ENCODE peak calls at places on chromosomes 4 and X, in ten cellular contexts. One of them, this sample, is unnamed.
A peak's percentile ranks its signal among the peaks of the same experiment; 100 is the strongest.

GRCh38 chrX:17484592-17484991 is 109.6 kb downstream of the NHS start:
- DNase-seq in PC-3: no peak
- DNase-seq in HL-60: no peak
- DNase-seq in Caco-2: no peak
- DNase-seq in CD4-positive, CD25-positive, alpha-beta regulatory T cell: no peak
- DNase-seq in adipocyte: no peak
- DNase-seq in astrocyte: no peak
- DNase-seq in suprapubic skin: no peak
- DNase-seq in AG04450: no peak
- DNase-seq in upper lobe of right lung: no peak
- DNase-seq in this sample: no peak

GRCh38 chr4:2666722-2667247 is 89.4 kb downstream of the TNIP2 start:
- DNase-seq in PC-3: no peak
- DNase-seq in HL-60: no peak
- DNase-seq in Caco-2: no peak
- DNase-seq in CD4-positive, CD25-positive, alpha-beta regulatory T cell: peak; percentile 12
- DNase-seq in adipocyte: no peak
- DNase-seq in astrocyte: no peak
- DNase-seq in suprapubic skin: no peak
- DNase-seq in AG04450: no peak
- DNase-seq in upper lobe of right lung: no peak
- DNase-seq in this sample: no peak

GRCh38 chr4:102826105-102826889 is 1.1 kb downstream of the UBE2D3 start:
- DNase-seq in PC-3: no peak
- DNase-seq in HL-60: no peak
- DNase-seq in Caco-2: no peak
- DNase-seq in CD4-positive, CD25-positive, alpha-beta regulatory T cell: no peak
- DNase-seq in adipocyte: no peak
- DNase-seq in astrocyte: no peak
- DNase-seq in suprapubic skin: peak; percentile 80
- DNase-seq in AG04450: no peak
- DNase-seq in upper lobe of right lung: no peak
- DNase-seq in this sample: no peak

GRCh38 chr4:3287271-3287971 is 5.4 kb upstream of the RGS12 start:
- DNase-seq in PC-3: no peak
- DNase-seq in HL-60: no peak
- DNase-seq in Caco-2: no peak
- DNase-seq in CD4-positive, CD25-positive, alpha-beta regulatory T cell: no peak
- DNase-seq in adipocyte: no peak
- DNase-seq in astrocyte: no peak
- DNase-seq in suprapubic skin: peak; percentile 62
- DNase-seq in AG04450: no peak
- DNase-seq in upper lobe of right lung: no peak
- DNase-seq in this sample: no peak

GRCh38 chr4:48436318-48436717 is 46.8 kb upstream of the SLC10A4 start:
- DNase-seq in PC-3: peak; percentile 14
- DNase-seq in HL-60: no peak
- DNase-seq in Caco-2: no peak
- DNase-seq in CD4-positive, CD25-positive, alpha-beta regulatory T cell: no peak
- DNase-seq in adipocyte: no peak
- DNase-seq in astrocyte: no peak
- DNase-seq in suprapubic skin: no peak
- DNase-seq in AG04450: no peak
- DNase-seq in upper lobe of right lung: no peak
- DNase-seq in this sample: no peak

GRCh38 chr4:14880805-14881204 is 121.5 kb upstream of the CPEB2 start:
- DNase-seq in PC-3: no peak
- DNase-seq in HL-60: no peak
- DNase-seq in Caco-2: no peak
- DNase-seq in CD4-positive, CD25-positive, alpha-beta regulatory T cell: no peak
- DNase-seq in adipocyte: no peak
- DNase-seq in astrocyte: no peak
- DNase-seq in suprapubic skin: no peak
- DNase-seq in AG04450: no peak
- DNase-seq in upper lobe of right lung: no peak
- DNase-seq in this sample: no peak

GRCh38 chr4:119729815-119730643 is 101.4 kb upstream of the PDE5A start:
- DNase-seq in PC-3: peak; percentile 94
- DNase-seq in HL-60: no peak
- DNase-seq in Caco-2: peak; percentile 41
- DNase-seq in CD4-positive, CD25-positive, alpha-beta regulatory T cell: no peak
- DNase-seq in adipocyte: peak; percentile 83
- DNase-seq in astrocyte: peak; percentile 97
- DNase-seq in suprapubic skin: no peak
- DNase-seq in AG04450: peak; percentile 84
- DNase-seq in upper lobe of right lung: no peak
- DNase-seq in this sample: peak; percentile 28

GRCh38 chr4:38488891-38489861 is 174.8 kb upstream of the KLF3 start:
- DNase-seq in PC-3: no peak
- DNase-seq in HL-60: no peak
- DNase-seq in Caco-2: no peak
- DNase-seq in CD4-positive, CD25-positive, alpha-beta regulatory T cell: no peak
- DNase-seq in adipocyte: peak; percentile 31
- DNase-seq in astrocyte: no peak
- DNase-seq in suprapubic skin: no peak
- DNase-seq in AG04450: no peak
- DNase-seq in upper lobe of right lung: no peak
- DNase-seq in this sample: no peak

GRCh38 chr4:10655968-10656367 is 28.6 kb downstream of the CLNK start:
- DNase-seq in PC-3: peak; percentile 71
- DNase-seq in HL-60: no peak
- DNase-seq in Caco-2: no peak
- DNase-seq in CD4-positive, CD25-positive, alpha-beta regulatory T cell: peak; percentile 50
- DNase-seq in adipocyte: peak; percentile 63
- DNase-seq in astrocyte: peak; percentile 75
- DNase-seq in suprapubic skin: no peak
- DNase-seq in AG04450: peak; percentile 29
- DNase-seq in upper lobe of right lung: no peak
- DNase-seq in this sample: no peak

GRCh38 chrX:102599950-102600579 is 750 bp downstream of the ARMCX5 start:
- DNase-seq in PC-3: peak; percentile 19
- DNase-seq in HL-60: no peak
- DNase-seq in Caco-2: peak; percentile 1
- DNase-seq in CD4-positive, CD25-positive, alpha-beta regulatory T cell: no peak
- DNase-seq in adipocyte: peak; percentile 34
- DNase-seq in astrocyte: peak; percentile 20
- DNase-seq in suprapubic skin: no peak
- DNase-seq in AG04450: no peak
- DNase-seq in upper lobe of right lung: no peak
- DNase-seq in this sample: peak; percentile 42

GRCh38 chrX:155694649-155695048 is 81.9 kb upstream of the TMLHE start:
- DNase-seq in PC-3: no peak
- DNase-seq in HL-60: no peak
- DNase-seq in Caco-2: no peak
- DNase-seq in CD4-positive, CD25-positive, alpha-beta regulatory T cell: no peak
- DNase-seq in adipocyte: no peak
- DNase-seq in astrocyte: no peak
- DNase-seq in suprapubic skin: no peak
- DNase-seq in AG04450: no peak
- DNase-seq in upper lobe of right lung: no peak
- DNase-seq in this sample: no peak

GRCh38 chrX:70301716-70302115 is 11.8 kb downstream of the KIF4A start:
- DNase-seq in PC-3: no peak
- DNase-seq in HL-60: no peak
- DNase-seq in Caco-2: no peak
- DNase-seq in CD4-positive, CD25-positive, alpha-beta regulatory T cell: no peak
- DNase-seq in adipocyte: no peak
- DNase-seq in astrocyte: peak; percentile 49
- DNase-seq in suprapubic skin: no peak
- DNase-seq in AG04450: no peak
- DNase-seq in upper lobe of right lung: no peak
- DNase-seq in this sample: no peak

GRCh38 chrX:43846558-43846957 is 35.7 kb downstream of the MAOB start:
- DNase-seq in PC-3: no peak
- DNase-seq in HL-60: no peak
- DNase-seq in Caco-2: no peak
- DNase-seq in CD4-positive, CD25-positive, alpha-beta regulatory T cell: no peak
- DNase-seq in adipocyte: no peak
- DNase-seq in astrocyte: no peak
- DNase-seq in suprapubic skin: no peak
- DNase-seq in AG04450: no peak
- DNase-seq in upper lobe of right lung: no peak
- DNase-seq in this sample: no peak

GRCh38 chr4:92299152-92299551 is 4.6 kb upstream of the GRID2 start:
- DNase-seq in PC-3: peak; percentile 27
- DNase-seq in HL-60: no peak
- DNase-seq in Caco-2: no peak
- DNase-seq in CD4-positive, CD25-positive, alpha-beta regulatory T cell: no peak
- DNase-seq in adipocyte: peak; percentile 59
- DNase-seq in astrocyte: no peak
- DNase-seq in suprapubic skin: no peak
- DNase-seq in AG04450: no peak
- DNase-seq in upper lobe of right lung: no peak
- DNase-seq in this sample: peak; percentile 11

GRCh38 chrX:94435799-94436198 is 761.8 kb downstream of the FAM133A start:
- DNase-seq in PC-3: peak; percentile 45
- DNase-seq in HL-60: no peak
- DNase-seq in Caco-2: no peak
- DNase-seq in CD4-positive, CD25-positive, alpha-beta regulatory T cell: no peak
- DNase-seq in adipocyte: no peak
- DNase-seq in astrocyte: no peak
- DNase-seq in suprapubic skin: no peak
- DNase-seq in AG04450: no peak
- DNase-seq in upper lobe of right lung: no peak
- DNase-seq in this sample: no peak

GRCh38 chrX:94424456-94424855 is 750.5 kb downstream of the FAM133A start:
- DNase-seq in PC-3: no peak
- DNase-seq in HL-60: no peak
- DNase-seq in Caco-2: no peak
- DNase-seq in CD4-positive, CD25-positive, alpha-beta regulatory T cell: no peak
- DNase-seq in adipocyte: no peak
- DNase-seq in astrocyte: no peak
- DNase-seq in suprapubic skin: no peak
- DNase-seq in AG04450: no peak
- DNase-seq in upper lobe of right lung: no peak
- DNase-seq in this sample: no peak

DNA sequence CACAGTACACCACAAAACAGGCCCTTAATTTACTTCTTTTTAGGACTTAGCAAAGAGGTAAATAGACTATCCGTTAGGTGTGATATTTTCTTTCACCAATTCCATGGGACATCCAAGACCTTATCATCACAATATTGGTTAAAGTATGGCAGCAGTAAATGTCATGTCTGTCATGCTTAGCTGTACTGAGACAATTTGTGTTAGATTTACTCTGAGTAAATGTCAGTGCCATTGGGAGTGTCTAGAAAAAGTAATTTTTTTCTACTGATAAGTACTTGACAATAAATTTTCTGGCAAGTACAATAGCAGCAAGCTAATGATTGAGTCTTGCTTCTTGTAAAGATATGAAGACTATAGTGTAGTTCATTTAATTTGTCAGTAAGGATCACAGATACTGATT is 756.1 kb downstream of the FAM133A start:
- DNase-seq in PC-3: no peak
- DNase-seq in HL-60: no peak
- DNase-seq in Caco-2: no peak
- DNase-seq in CD4-positive, CD25-positive, alpha-beta regulatory T cell: no peak
- DNase-seq in adipocyte: no peak
- DNase-seq in astrocyte: no peak
- DNase-seq in suprapubic skin: no peak
- DNase-seq in AG04450: no peak
- DNase-seq in upper lobe of right lung: no peak
- DNase-seq in this sample: no peak
- H3K27me3 ChIP-seq in PC-3: no peaks in the 10 kb centered on the region
- H3K27me3 ChIP-seq in HL-60: no peaks in the 10 kb centered on the region
- H3K27me3 ChIP-seq in Caco-2: no peaks in the 10 kb centered on the region
- H3K27me3 ChIP-seq in CD4-positive, CD25-positive, alpha-beta regulatory T cell: no peaks in the 10 kb centered on the region
- H3K27me3 ChIP-seq in adipocyte: peaks cover 4% of the 10 kb centered on the region
- H3K27me3 ChIP-seq in astrocyte: no peaks in the 10 kb centered on the region
- H3K27me3 ChIP-seq in suprapubic skin: no peaks in the 10 kb centered on the region
- H3K27me3 ChIP-seq in AG04450: no peaks in the 10 kb centered on the region
- H3K27me3 ChIP-seq in upper lobe of right lung: no peaks in the 10 kb centered on the region
- H3K27me3 ChIP-seq in this sample: no peaks in the 10 kb centered on the region

GRCh38 chr4:25031077-25031606 is 396 bp upstream of the LGI2 start:
- DNase-seq in PC-3: no peak
- DNase-seq in HL-60: no peak
- DNase-seq in Caco-2: peak; percentile 14
- DNase-seq in CD4-positive, CD25-positive, alpha-beta regulatory T cell: no peak
- DNase-seq in adipocyte: peak; percentile 21
- DNase-seq in astrocyte: peak; percentile 26
- DNase-seq in suprapubic skin: no peak
- DNase-seq in AG04450: no peak
- DNase-seq in upper lobe of right lung: no peak
- DNase-seq in this sample: peak; percentile 75

GRCh38 chr4:25030283-25031076 is at the start of gene LGI2:
- DNase-seq in PC-3: peak; percentile 6
- DNase-seq in HL-60: no peak
- DNase-seq in Caco-2: peak; percentile 46
- DNase-seq in CD4-positive, CD25-positive, alpha-beta regulatory T cell: no peak
- DNase-seq in adipocyte: peak; percentile 45
- DNase-seq in astrocyte: peak; percentile 12
- DNase-seq in suprapubic skin: no peak
- DNase-seq in AG04450: no peak
- DNase-seq in upper lobe of right lung: peak; percentile 70
- DNase-seq in this sample: peak; percentile 63

GRCh38 chr4:25032126-25032525 is 1.4 kb upstream of the LGI2 start:
- DNase-seq in PC-3: peak; percentile 23
- DNase-seq in HL-60: no peak
- DNase-seq in Caco-2: no peak
- DNase-seq in CD4-positive, CD25-positive, alpha-beta regulatory T cell: no peak
- DNase-seq in adipocyte: peak; percentile 12
- DNase-seq in astrocyte: peak; percentile 46
- DNase-seq in suprapubic skin: no peak
- DNase-seq in AG04450: no peak
- DNase-seq in upper lobe of right lung: no peak
- DNase-seq in this sample: no peak

GRCh38 chr4:25029479-25030282 is 1.1 kb downstream of the LGI2 start:
- DNase-seq in PC-3: no peak
- DNase-seq in HL-60: no peak
- DNase-seq in Caco-2: peak; percentile 8
- DNase-seq in CD4-positive, CD25-positive, alpha-beta regulatory T cell: no peak
- DNase-seq in adipocyte: no peak
- DNase-seq in astrocyte: no peak
- DNase-seq in suprapubic skin: no peak
- DNase-seq in AG04450: no peak
- DNase-seq in upper lobe of right lung: no peak
- DNase-seq in this sample: no peak
- H3K27me3 ChIP-seq in PC-3: peaks cover 26% of the 10 kb centered on the region
- H3K27me3 ChIP-seq in HL-60: peaks cover 35% of the 10 kb centered on the region
- H3K27me3 ChIP-seq in Caco-2: no peaks in the 10 kb centered on the region
- H3K27me3 ChIP-seq in CD4-positive, CD25-positive, alpha-beta regulatory T cell: peaks cover 34% of the 10 kb centered on the region
- H3K27me3 ChIP-seq in adipocyte: peaks cover 15% of the 10 kb centered on the region
- H3K27me3 ChIP-seq in astrocyte: peaks cover 75% of the 10 kb centered on the region
- H3K27me3 ChIP-seq in suprapubic skin: peaks cover 12% of the 10 kb centered on the region
- H3K27me3 ChIP-seq in AG04450: peaks cover 46% of the 10 kb centered on the region
- H3K27me3 ChIP-seq in upper lobe of right lung: peaks cover 23% of the 10 kb centered on the region
- H3K27me3 ChIP-seq in this sample: no peaks in the 10 kb centered on the region

GRCh38 chr4:94758141-94758699 is 465 bp downstream of the BMPR1B start:
- DNase-seq in PC-3: peak; percentile 54
- DNase-seq in HL-60: no peak
- DNase-seq in Caco-2: peak; percentile 66
- DNase-seq in CD4-positive, CD25-positive, alpha-beta regulatory T cell: no peak
- DNase-seq in adipocyte: peak; percentile 72
- DNase-seq in astrocyte: peak; percentile 12
- DNase-seq in suprapubic skin: no peak
- DNase-seq in AG04450: no peak
- DNase-seq in upper lobe of right lung: peak; percentile 69
- DNase-seq in this sample: peak; percentile 80
- H3K27me3 ChIP-seq in PC-3: no peaks in the 10 kb centered on the region
- H3K27me3 ChIP-seq in HL-60: peaks cover 45% of the 10 kb centered on the region
- H3K27me3 ChIP-seq in Caco-2: no peaks in the 10 kb centered on the region
- H3K27me3 ChIP-seq in CD4-positive, CD25-positive, alpha-beta regulatory T cell: peaks cover 36% of the 10 kb centered on the region
- H3K27me3 ChIP-seq in adipocyte: no peaks in the 10 kb centered on the region
- H3K27me3 ChIP-seq in astrocyte: no peaks in the 10 kb centered on the region
- H3K27me3 ChIP-seq in suprapubic skin: peaks cover 25% of the 10 kb centered on the region
- H3K27me3 ChIP-seq in AG04450: peaks cover 28% of the 10 kb centered on the region
- H3K27me3 ChIP-seq in upper lobe of right lung: peaks cover 41% of the 10 kb centered on the region
- H3K27me3 ChIP-seq in this sample: no peaks in the 10 kb centered on the region

GRCh38 chrX:149643496-149643895 is 11.9 kb upstream of the TMEM185A start:
- DNase-seq in PC-3: no peak
- DNase-seq in HL-60: no peak
- DNase-seq in Caco-2: no peak
- DNase-seq in CD4-positive, CD25-positive, alpha-beta regulatory T cell: no peak
- DNase-seq in adipocyte: no peak
- DNase-seq in astrocyte: no peak
- DNase-seq in suprapubic skin: no peak
- DNase-seq in AG04450: no peak
- DNase-seq in upper lobe of right lung: no peak
- DNase-seq in this sample: no peak
- H3K27me3 ChIP-seq in PC-3: no peaks in the 10 kb centered on the region
- H3K27me3 ChIP-seq in HL-60: no peaks in the 10 kb centered on the region
- H3K27me3 ChIP-seq in Caco-2: peaks cover 1% of the 10 kb centered on the region
- H3K27me3 ChIP-seq in CD4-positive, CD25-positive, alpha-beta regulatory T cell: no peaks in the 10 kb centered on the region
- H3K27me3 ChIP-seq in adipocyte: peaks cover 10% of the 10 kb centered on the region
- H3K27me3 ChIP-seq in astrocyte: no peaks in the 10 kb centered on the region
- H3K27me3 ChIP-seq in suprapubic skin: no peaks in the 10 kb centered on the region
- H3K27me3 ChIP-seq in AG04450: no peaks in the 10 kb centered on the region
- H3K27me3 ChIP-seq in upper lobe of right lung: no peaks in the 10 kb centered on the region
- H3K27me3 ChIP-seq in this sample: no peaks in the 10 kb centered on the region